ENCODE peak calls at places on chromosomes 1 and 21, in seven cellular contexts. One of them, this sample, is unnamed.
A peak's percentile ranks its signal among the peaks of the same experiment; 100 is the strongest.

GRCh38 chr1:198611219-198611618 is 27.6 kb upstream of the PTPRC start:
- DNase-seq in SK-N-MC: no peak
- DNase-seq in sigmoid colon: no peak
- DNase-seq in esophagus muscularis mucosa: no peak
- DNase-seq in K562: no peak
- DNase-seq in transverse colon: no peak
- DNase-seq in spleen: no peak
- DNase-seq in this sample: no peak

GRCh38 chr1:96334236-96334557 is 387.4 kb upstream of the PTBP2 start:
- DNase-seq in SK-N-MC: no peak
- DNase-seq in sigmoid colon: no peak
- DNase-seq in esophagus muscularis mucosa: no peak
- DNase-seq in K562: no peak
- DNase-seq in transverse colon: no peak
- DNase-seq in spleen: no peak
- DNase-seq in this sample: no peak

GRCh38 chr1:231724876-231725647 is 98.5 kb downstream of the DISC1 start:
- DNase-seq in SK-N-MC: no peak
- DNase-seq in sigmoid colon: no peak
- DNase-seq in esophagus muscularis mucosa: peak; percentile 89
- DNase-seq in K562: peak; percentile 74
- DNase-seq in transverse colon: no peak
- DNase-seq in spleen: no peak
- DNase-seq in this sample: no peak

GRCh38 chr1:92168657-92169056 is 49.1 kb upstream of the C1orf146 start:
- DNase-seq in SK-N-MC: no peak
- DNase-seq in sigmoid colon: no peak
- DNase-seq in esophagus muscularis mucosa: no peak
- DNase-seq in K562: no peak
- DNase-seq in transverse colon: no peak
- DNase-seq in spleen: no peak
- DNase-seq in this sample: no peak

GRCh38 chr1:78121650-78122210 is 76.0 kb downstream of the GIPC2 start:
- DNase-seq in SK-N-MC: no peak
- DNase-seq in sigmoid colon: no peak
- DNase-seq in esophagus muscularis mucosa: no peak
- DNase-seq in K562: no peak
- DNase-seq in transverse colon: no peak
- DNase-seq in spleen: no peak
- DNase-seq in this sample: no peak

GRCh38 chr1:239112536-239112935 is 273.8 kb upstream of the CHRM3 start:
- DNase-seq in SK-N-MC: no peak
- DNase-seq in sigmoid colon: no peak
- DNase-seq in esophagus muscularis mucosa: no peak
- DNase-seq in K562: no peak
- DNase-seq in transverse colon: no peak
- DNase-seq in spleen: no peak
- DNase-seq in this sample: no peak

GRCh38 chr1:151534662-151535278 is 5.3 kb upstream of the TUFT1 start:
- DNase-seq in SK-N-MC: no peak
- DNase-seq in sigmoid colon: peak; percentile 82
- DNase-seq in esophagus muscularis mucosa: no peak
- DNase-seq in K562: peak; percentile 76
- DNase-seq in transverse colon: peak; percentile 84
- DNase-seq in spleen: peak; percentile 93
- DNase-seq in this sample: peak; percentile 83

GRCh38 chr1:43303477-43304286 is 2.9 kb downstream of the TIE1 start:
- DNase-seq in SK-N-MC: no peak
- DNase-seq in sigmoid colon: peak; percentile 33
- DNase-seq in esophagus muscularis mucosa: no peak
- DNase-seq in K562: no peak
- DNase-seq in transverse colon: peak; percentile 11
- DNase-seq in spleen: peak; percentile 31
- DNase-seq in this sample: no peak

GRCh38 chr1:112337028-112337531 is 58.9 kb upstream of the CTTNBP2NL start:
- DNase-seq in SK-N-MC: no peak
- DNase-seq in sigmoid colon: peak; percentile 75
- DNase-seq in esophagus muscularis mucosa: no peak
- DNase-seq in K562: peak; percentile 67
- DNase-seq in transverse colon: no peak
- DNase-seq in spleen: no peak
- DNase-seq in this sample: no peak

GRCh38 chr1:225426395-225427248 is 1.2 kb downstream of the LBR start:
- DNase-seq in SK-N-MC: no peak
- DNase-seq in sigmoid colon: peak; percentile 78
- DNase-seq in esophagus muscularis mucosa: no peak
- DNase-seq in K562: peak; percentile 46
- DNase-seq in transverse colon: peak; percentile 53
- DNase-seq in spleen: peak; percentile 91
- DNase-seq in this sample: no peak

DNA sequence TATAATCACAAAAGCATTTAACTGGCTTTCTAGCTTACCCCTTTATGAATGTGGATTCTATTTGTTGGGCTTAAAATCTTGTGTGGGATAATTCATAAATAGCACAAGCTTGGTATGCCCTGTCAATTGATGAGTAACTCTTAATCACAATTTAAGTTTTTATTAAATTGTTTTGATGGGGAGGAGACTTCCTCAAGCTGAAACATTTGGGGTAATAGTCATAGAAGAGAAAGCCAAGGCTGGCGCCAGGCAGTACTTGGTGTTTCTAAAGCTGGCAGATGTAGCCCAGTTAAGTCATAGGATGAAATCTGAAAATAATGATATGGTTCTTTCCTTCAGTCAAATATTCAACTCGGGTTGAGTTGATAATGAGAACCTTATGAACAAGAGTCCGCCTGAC is 167.2 kb downstream of the FMN2 start:
- DNase-seq in SK-N-MC: no peak
- DNase-seq in sigmoid colon: no peak
- DNase-seq in esophagus muscularis mucosa: no peak
- DNase-seq in K562: no peak
- DNase-seq in transverse colon: no peak
- DNase-seq in spleen: no peak
- DNase-seq in this sample: no peak
- TF ChIP-seq POLR2AphosphoS5 in SK-N-MC: no peak
- TF ChIP-seq POLR2AphosphoS5 in sigmoid colon: no peak
- TF ChIP-seq POLR2AphosphoS5 in esophagus muscularis mucosa: no peak
- TF ChIP-seq POLR2AphosphoS5 in K562: no peak
- TF ChIP-seq POLR2AphosphoS5 in transverse colon: no peak
- TF ChIP-seq POLR2AphosphoS5 in spleen: no peak
- TF ChIP-seq POLR2AphosphoS5 in this sample: no peak

DNA sequence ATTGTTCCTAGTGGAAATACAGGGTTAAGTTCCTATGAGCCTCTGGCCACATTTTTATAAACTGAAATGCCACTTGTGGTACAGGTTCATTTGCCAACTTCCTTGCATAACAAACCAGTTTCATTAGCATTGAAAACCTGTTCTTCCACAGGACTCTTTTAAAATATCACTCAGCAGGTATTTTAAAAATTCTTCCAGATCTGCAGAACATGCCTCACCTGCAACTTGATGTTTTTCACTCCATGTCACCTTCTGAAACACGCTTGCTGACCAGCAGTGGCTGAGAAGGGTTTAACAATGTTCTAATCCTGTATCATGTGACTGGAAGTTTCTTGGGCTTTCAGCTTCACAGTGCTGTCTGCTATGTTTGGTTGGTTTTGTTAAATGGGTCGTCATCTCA is 17.6 kb upstream of the CBR3 start:
- DNase-seq in SK-N-MC: no peak
- DNase-seq in sigmoid colon: no peak
- DNase-seq in esophagus muscularis mucosa: no peak
- DNase-seq in K562: no peak
- DNase-seq in transverse colon: no peak
- DNase-seq in spleen: no peak
- DNase-seq in this sample: no peak
- H3K9me3 ChIP-seq in SK-N-MC: no peaks in the 10 kb centered on the region
- H3K9me3 ChIP-seq in sigmoid colon: no peaks in the 10 kb centered on the region
- H3K9me3 ChIP-seq in esophagus muscularis mucosa: no peaks in the 10 kb centered on the region
- H3K9me3 ChIP-seq in K562: no peaks in the 10 kb centered on the region
- H3K9me3 ChIP-seq in transverse colon: no peaks in the 10 kb centered on the region
- H3K9me3 ChIP-seq in spleen: no peaks in the 10 kb centered on the region
- H3K9me3 ChIP-seq in this sample: no peaks in the 10 kb centered on the region

GRCh38 chr1:206502813-206503212 is 4.5 kb upstream of the RASSF5 start:
- DNase-seq in SK-N-MC: no peak
- DNase-seq in sigmoid colon: no peak
- DNase-seq in esophagus muscularis mucosa: no peak
- DNase-seq in K562: no peak
- DNase-seq in transverse colon: no peak
- DNase-seq in spleen: no peak
- DNase-seq in this sample: no peak
- TF ChIP-seq POLR2AphosphoS5 in SK-N-MC: no peak
- TF ChIP-seq POLR2AphosphoS5 in sigmoid colon: no peak
- TF ChIP-seq POLR2AphosphoS5 in esophagus muscularis mucosa: no peak
- TF ChIP-seq POLR2AphosphoS5 in K562: no peak
- TF ChIP-seq POLR2AphosphoS5 in transverse colon: no peak
- TF ChIP-seq POLR2AphosphoS5 in spleen: no peak
- TF ChIP-seq POLR2AphosphoS5 in this sample: no peak

DNA sequence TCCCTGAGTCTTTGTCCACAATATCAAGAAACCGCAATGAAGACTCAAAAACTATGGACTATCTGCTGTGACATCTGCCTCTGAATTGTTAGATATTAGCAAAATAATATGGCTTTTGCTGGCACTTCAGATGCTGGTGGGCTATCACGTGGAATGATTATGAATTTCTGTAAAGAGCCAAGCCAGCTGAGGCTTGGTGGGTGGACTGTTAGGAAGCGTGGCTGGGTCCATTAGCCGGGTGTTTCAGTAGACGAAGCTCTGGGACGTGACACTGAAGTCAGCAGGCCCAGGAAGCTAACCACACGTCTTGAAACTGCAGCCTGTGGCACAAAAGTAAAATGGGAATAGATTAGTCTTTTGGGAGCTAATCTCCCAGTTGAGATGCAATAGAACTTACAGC is 780.0 kb upstream of the TPTE start:
- DNase-seq in SK-N-MC: no peak
- DNase-seq in sigmoid colon: no peak
- DNase-seq in esophagus muscularis mucosa: peak; percentile 92
- DNase-seq in K562: no peak
- DNase-seq in transverse colon: no peak
- DNase-seq in spleen: no peak
- DNase-seq in this sample: no peak
- H3K9me3 ChIP-seq in SK-N-MC: no peaks in the 10 kb centered on the region
- H3K9me3 ChIP-seq in sigmoid colon: no peaks in the 10 kb centered on the region
- H3K9me3 ChIP-seq in esophagus muscularis mucosa: peaks cover 3% of the 10 kb centered on the region
- H3K9me3 ChIP-seq in K562: no peaks in the 10 kb centered on the region
- H3K9me3 ChIP-seq in transverse colon: peaks cover 29% of the 10 kb centered on the region
- H3K9me3 ChIP-seq in spleen: peaks cover 40% of the 10 kb centered on the region
- H3K9me3 ChIP-seq in this sample: peaks cover 44% of the 10 kb centered on the region

DNA sequence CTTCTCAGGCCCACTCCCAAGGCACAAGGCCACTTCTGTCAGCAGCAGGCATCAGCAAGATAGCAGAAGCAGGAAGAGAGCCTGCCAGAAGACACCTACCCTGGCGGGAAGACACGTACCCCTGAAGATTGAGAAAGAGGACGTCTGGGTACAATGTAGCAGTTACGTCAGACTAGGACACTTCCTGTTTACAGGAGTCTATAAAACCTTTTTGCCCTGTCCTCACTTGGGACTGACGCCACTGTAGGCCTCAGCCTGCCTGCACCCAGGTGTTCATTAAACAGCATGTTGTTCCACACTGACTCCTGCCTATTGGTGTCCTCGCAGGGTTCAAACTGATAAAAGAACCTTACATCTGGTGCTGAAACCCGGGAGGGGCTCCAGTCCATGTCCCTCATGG is 56.7 kb downstream of the ODF2L start:
- DNase-seq in SK-N-MC: no peak
- DNase-seq in sigmoid colon: no peak
- DNase-seq in esophagus muscularis mucosa: no peak
- DNase-seq in K562: no peak
- DNase-seq in transverse colon: no peak
- DNase-seq in spleen: no peak
- DNase-seq in this sample: no peak
- TF ChIP-seq POLR2AphosphoS5 in SK-N-MC: no peak
- TF ChIP-seq POLR2AphosphoS5 in sigmoid colon: no peak
- TF ChIP-seq POLR2AphosphoS5 in esophagus muscularis mucosa: no peak
- TF ChIP-seq POLR2AphosphoS5 in K562: no peak
- TF ChIP-seq POLR2AphosphoS5 in transverse colon: no peak
- TF ChIP-seq POLR2AphosphoS5 in spleen: no peak
- TF ChIP-seq POLR2AphosphoS5 in this sample: no peak

DNA sequence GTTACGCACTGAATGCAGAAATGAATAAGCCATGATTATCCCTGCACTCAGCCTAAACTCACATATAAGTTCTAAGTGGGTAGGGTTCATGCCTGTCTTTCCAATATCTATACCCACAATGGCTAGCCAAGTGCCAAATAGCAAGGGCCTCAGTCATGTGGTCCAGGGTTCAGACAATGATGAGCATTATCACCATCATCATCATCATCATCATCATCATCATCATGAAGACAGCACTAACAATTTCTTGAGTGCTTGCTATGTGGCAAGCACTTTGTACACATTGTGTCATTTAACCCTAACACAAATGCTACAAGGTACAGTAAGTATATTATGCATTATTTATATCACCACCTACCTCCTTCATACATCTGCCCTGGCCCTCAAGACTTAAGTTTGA is 500.0 kb downstream of the AGBL4 start:
- DNase-seq in SK-N-MC: no peak
- DNase-seq in sigmoid colon: no peak
- DNase-seq in esophagus muscularis mucosa: no peak
- DNase-seq in K562: no peak
- DNase-seq in transverse colon: no peak
- DNase-seq in spleen: no peak
- DNase-seq in this sample: no peak
- H3K9me3 ChIP-seq in SK-N-MC: no peaks in the 10 kb centered on the region
- H3K9me3 ChIP-seq in sigmoid colon: no peaks in the 10 kb centered on the region
- H3K9me3 ChIP-seq in esophagus muscularis mucosa: no peaks in the 10 kb centered on the region
- H3K9me3 ChIP-seq in K562: no peaks in the 10 kb centered on the region
- H3K9me3 ChIP-seq in transverse colon: no peaks in the 10 kb centered on the region
- H3K9me3 ChIP-seq in spleen: no peaks in the 10 kb centered on the region
- H3K9me3 ChIP-seq in this sample: no peaks in the 10 kb centered on the region

This sample was measured in suprapubic skin.